ENCODE peak calls at places on chromosome 20, in nine cellular contexts. S is kidney, K is COR-L47, O is germinal center, J is RWPE2, Y is cardiac muscle cell, F is substantia nigra, I is cardiac fibroblast, A is Peyer's patch. G is an unnamed sample.

GRCh38 chr20:24815196-24815815 is 133.8 kb upstream of the CST7 start:
- DNase-seq in S (no peak), K (no peak), O (no peak), J (no peak), Y (no peak), F (no peak), I (no peak), A (no peak), G (no peak)

GRCh38 chr20:5569021-5569420 is 181.2 kb upstream of the SHLD1 start:
- DNase-seq in S (no peak), K (peak), O (peak), J (no peak), Y (peak), F (no peak), I (peak), A (peak), G (no peak)

GRCh38 chr20:4869290-4870193 is 131.8 kb downstream of the SLC23A2 start:
- DNase-seq in S (no peak), K (peak), O (no peak), J (no peak), Y (no peak), F (no peak), I (no peak), A (no peak), G (no peak)

GRCh38 chr20:44911264-44911921 is 1.5 kb downstream of the PABPC1L start:
- DNase-seq in S (peak), K (peak), O (peak), J (peak), Y (peak), F (no peak), I (peak), A (peak), G (no peak)

GRCh38 chr20:58042626-58043025 is 185.8 kb downstream of the ANKRD60 start:
- DNase-seq in S (no peak), K (no peak), O (no peak), J (no peak), Y (no peak), F (no peak), I (no peak), A (no peak), G (no peak)

GRCh38 chr20:31606678-31606927 is 1.5 kb downstream of the ID1 start:
- DNase-seq in S (no peak), K (no peak), O (no peak), J (no peak), Y (peak), F (no peak), I (no peak), A (no peak), G (no peak)

GRCh38 chr20:5171790-5172164 is 45.0 kb downstream of the CDS2 start:
- DNase-seq in S (no peak), K (no peak), O (no peak), J (no peak), Y (no peak), F (no peak), I (no peak), A (no peak), G (no peak)

GRCh38 chr20:33667245-33668086 is 723 bp downstream of the ACTL10 start:
- DNase-seq in S (peak), K (peak), O (peak), J (peak), Y (peak), F (peak), I (peak), A (peak), G (no peak)

GRCh38 chr20:50470249-50470858 is 39.8 kb upstream of the PTPN1 start:
- DNase-seq in S (no peak), K (no peak), O (no peak), J (no peak), Y (no peak), F (no peak), I (no peak), A (no peak), G (no peak)

GRCh38 chr20:47817573-47817972 is 32.3 kb upstream of the SULF2 start:
- DNase-seq in S (no peak), K (no peak), O (no peak), J (peak), Y (no peak), F (no peak), I (no peak), A (no peak), G (no peak)

GRCh38 chr20:25048519-25048952 is 9.4 kb downstream of the ACSS1 start:
- DNase-seq in S (peak), K (no peak), O (no peak), J (peak), Y (no peak), F (no peak), I (no peak), A (peak), G (no peak)

GRCh38 chr20:44215125-44215524 is 4.6 kb upstream of the OSER1 start:
- DNase-seq in S (peak), K (peak), O (peak), J (no peak), Y (peak), F (peak), I (peak), A (peak), G (no peak)

GRCh38 chr20:6769953-6770831 is 2.7 kb downstream of the BMP2 start:
- DNase-seq in S (peak), K (no peak), O (no peak), J (peak), Y (peak), F (no peak), I (peak), A (peak), G (no peak)

GRCh38 chr20:44800398-44801046 is 9.8 kb downstream of the RIMS4 start:
- DNase-seq in S (no peak), K (no peak), O (no peak), J (no peak), Y (no peak), F (no peak), I (no peak), A (no peak), G (no peak)

GRCh38 chr20:54347216-54347833 is 128.1 kb upstream of the DOK5 start:
- DNase-seq in S (no peak), K (no peak), O (no peak), J (no peak), Y (no peak), F (no peak), I (no peak), A (no peak), G (no peak)

GRCh38 chr20:53847118-53847842 is 223.1 kb downstream of the BCAS1 start:
- DNase-seq in S (no peak), K (no peak), O (no peak), J (no peak), Y (no peak), F (no peak), I (no peak), A (no peak), G (no peak)

GRCh38 chr20:23370274-23370673 is 8.3 kb downstream of the GZF1 start:
- DNase-seq in S (no peak), K (no peak), O (no peak), J (no peak), Y (no peak), F (no peak), I (no peak), A (no peak), G (no peak)

GRCh38 chr20:50224553-50225255 is 34.1 kb downstream of the CEBPB start:
- DNase-seq in S (peak), K (no peak), O (no peak), J (no peak), Y (peak), F (no peak), I (peak), A (peak), G (no peak)

GRCh38 chr20:57473246-57474042 is 51.5 kb downstream of the CTCFL start:
- DNase-seq in S (peak), K (no peak), O (peak), J (peak), Y (peak), F (no peak), I (peak), A (peak), G (no peak)